ENCODE peak calls at places on chromosome 9, in nine cellular contexts. A, X, H, C, J, E, T, K and Q are unnamed samples. For H3K27me3, the result is how much of the 10 kb centered on the place peaks cover.

GRCh38 chr9:117245225-117245624 is 169.6 kb downstream of the ASTN2 start:
- DNase-seq in A (no peak), X (no peak), H (no peak), C (no peak), J (no peak), E (no peak), T (no peak), K (no peak), Q (no peak)

GRCh38 chr9:133978226-133979123 is 13.6 kb downstream of the VAV2 start:
- DNase-seq in A (no peak), X (no peak), H (no peak), C (no peak), J (no peak), E (no peak), T (no peak), K (no peak), Q (peak)

GRCh38 chr9:133428579-133429215 is 6.5 kb downstream of the ADAMTS13 start:
- DNase-seq in A (peak), X (no peak), H (no peak), C (no peak), J (no peak), E (no peak), T (no peak), K (peak), Q (no peak)

GRCh38 chr9:136769710-136770191 is 5.4 kb upstream of the LCN15 start:
- DNase-seq in A (peak), X (peak), H (peak), C (no peak), J (peak), E (no peak), T (peak), K (peak), Q (peak)

GRCh38 chr9:128310461-128310860 is 11.8 kb downstream of the TRUB2 start:
- DNase-seq in A (no peak), X (peak), H (no peak), C (no peak), J (no peak), E (peak), T (no peak), K (no peak), Q (no peak)

GRCh38 chr9:118882674-118883073 is 486.6 kb downstream of the BRINP1 start:
- DNase-seq in A (no peak), X (no peak), H (no peak), C (no peak), J (no peak), E (no peak), T (peak), K (no peak), Q (no peak)

GRCh38 chr9:83920942-83921707 is at the start of gene KIF27:
- DNase-seq in A (peak), X (peak), H (peak), C (peak), J (peak), E (peak), T (peak), K (peak), Q (peak)

GRCh38 chr9:114407889-114408288 is 20.1 kb upstream of the AKNA start:
- DNase-seq in A (no peak), X (no peak), H (no peak), C (no peak), J (no peak), E (no peak), T (no peak), K (no peak), Q (no peak)

GRCh38 chr9:95609426-95609825 is 92.7 kb upstream of the PTCH1 start:
- DNase-seq in A (no peak), X (no peak), H (no peak), C (no peak), J (no peak), E (no peak), T (no peak), K (no peak), Q (no peak)

GRCh38 chr9:137168907-137169763 is 716 bp downstream of the LRRC26 start:
- DNase-seq in A (peak), X (no peak), H (no peak), C (no peak), J (peak), E (no peak), T (peak), K (peak), Q (no peak)

GRCh38 chr9:79026311-79026710 is 545.5 kb upstream of the TLE4 start:
- DNase-seq in A (no peak), X (no peak), H (no peak), C (no peak), J (peak), E (no peak), T (no peak), K (no peak), Q (no peak)

GRCh38 chr9:102779341-102779740 is 215.8 kb upstream of the CYLC2 start:
- DNase-seq in A (peak), X (no peak), H (no peak), C (no peak), J (no peak), E (no peak), T (no peak), K (no peak), Q (no peak)

GRCh38 chr9:89078860-89079259 is 87.6 kb downstream of the S1PR3 start:
- DNase-seq in A (peak), X (no peak), H (no peak), C (no peak), J (no peak), E (no peak), T (peak), K (no peak), Q (no peak)

GRCh38 chr9:135479469-135480052 is at the start of gene PPP1R26:
- DNase-seq in A (peak), X (peak), H (no peak), C (no peak), J (no peak), E (no peak), T (peak), K (peak), Q (peak)

GRCh38 chr9:93094294-93095204 is 1.5 kb upstream of the CARD19 start:
- DNase-seq in A (peak), X (peak), H (no peak), C (peak), J (peak), E (peak), T (no peak), K (peak), Q (peak)

GRCh38 chr9:111023090-111023489 is 15.2 kb downstream of the LPAR1 start:
- DNase-seq in A (no peak), X (no peak), H (no peak), C (no peak), J (no peak), E (no peak), T (no peak), K (no peak), Q (no peak)

GRCh38 chr9:116815828-116816227 is 128.7 kb downstream of the TRIM32 start:
- DNase-seq in A (no peak), X (no peak), H (no peak), C (no peak), J (no peak), E (no peak), T (no peak), K (no peak), Q (no peak)

GRCh38 chr9:4902135-4902475 is 83.0 kb upstream of the JAK2 start:
- DNase-seq in A (no peak), X (no peak), H (no peak), C (no peak), J (no peak), E (no peak), T (no peak), K (peak), Q (no peak)

GRCh38 chr9:123713282-123713681 is 216.6 kb downstream of the DENND1A start:
- DNase-seq in A (no peak), X (no peak), H (no peak), C (no peak), J (no peak), E (no peak), T (no peak), K (no peak), Q (no peak)

GRCh38 chr9:108473209-108474112 is 382.3 kb downstream of the ACTL7B start:
- DNase-seq in A (peak), X (no peak), H (no peak), C (peak), J (no peak), E (peak), T (peak), K (no peak), Q (no peak)

GRCh38 chr9:122789256-122790046 is 718 bp downstream of the OR5C1 start:
- DNase-seq in A (no peak), X (no peak), H (no peak), C (no peak), J (no peak), E (no peak), T (no peak), K (no peak), Q (no peak)

DNA sequence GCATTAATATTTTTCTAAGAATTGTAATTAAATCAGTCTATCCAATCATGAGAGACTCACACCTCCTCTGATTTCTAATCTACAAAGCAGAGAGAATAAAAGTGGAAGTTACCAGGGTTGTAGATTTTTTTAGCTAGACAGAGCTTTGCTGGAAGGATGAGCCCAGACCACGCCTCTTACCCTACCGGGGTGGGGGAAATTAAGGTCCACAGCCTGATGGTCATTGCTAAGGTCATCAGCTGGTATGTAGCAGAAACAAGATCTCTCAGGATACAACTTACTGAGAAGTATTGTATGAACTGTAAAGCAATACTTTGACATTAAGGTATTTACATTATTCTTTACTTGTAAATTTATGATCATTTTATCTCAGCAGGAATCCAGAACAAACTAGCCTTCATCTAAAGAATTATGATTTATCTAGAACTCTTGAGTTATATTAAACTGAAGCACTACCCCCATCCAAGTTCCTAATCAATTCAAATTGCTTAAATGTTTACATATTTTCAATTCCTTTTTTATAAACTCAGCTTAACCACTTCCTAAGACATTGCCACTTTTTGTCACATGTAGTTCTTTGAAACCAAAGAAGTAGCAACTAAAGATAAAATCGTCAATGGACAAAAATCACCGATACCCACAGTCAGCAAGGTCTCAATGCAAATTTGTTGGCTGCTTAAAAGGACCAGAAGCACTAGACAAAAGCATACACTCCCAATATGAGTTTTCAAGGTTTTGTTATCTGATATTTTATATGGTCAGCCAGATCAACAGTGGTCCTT is 225.8 kb upstream of the DAPK1 start:
- DNase-seq in A (no peak), X (no peak), H (peak), C (no peak), J (no peak), E (no peak), T (no peak), K (no peak), Q (no peak)
- H3K27me3 ChIP-seq in A (under half), X (under half), H (under half), C (under half), J (under half), E (under half), T (under half), K (under half), Q (under half)

GRCh38 chr9:2019723-2020122 is 4.6 kb downstream of the SMARCA2 start:
- DNase-seq in A (no peak), X (no peak), H (no peak), C (no peak), J (no peak), E (no peak), T (no peak), K (no peak), Q (no peak)
- H3K27me3 ChIP-seq in A (under half), X (under half), H (under half), C (under half), J (under half), E (under half), T (under half), K (half or more), Q (under half)

GRCh38 chr9:14499976-14500375 is 186.0 kb upstream of the NFIB start:
- DNase-seq in A (no peak), X (no peak), H (no peak), C (no peak), J (no peak), E (no peak), T (no peak), K (no peak), Q (no peak)

GRCh38 chr9:14500705-14501104 is 186.8 kb upstream of the NFIB start:
- DNase-seq in A (no peak), X (no peak), H (no peak), C (no peak), J (no peak), E (no peak), T (no peak), K (no peak), Q (no peak)

GRCh38 chr9:14501366-14501765 is 187.4 kb upstream of the NFIB start:
- DNase-seq in A (no peak), X (no peak), H (no peak), C (no peak), J (no peak), E (no peak), T (no peak), K (no peak), Q (no peak)

GRCh38 chr9:14498824-14499223 is 184.9 kb upstream of the NFIB start:
- DNase-seq in A (no peak), X (no peak), H (no peak), C (no peak), J (no peak), E (no peak), T (no peak), K (no peak), Q (no peak)

DNA sequence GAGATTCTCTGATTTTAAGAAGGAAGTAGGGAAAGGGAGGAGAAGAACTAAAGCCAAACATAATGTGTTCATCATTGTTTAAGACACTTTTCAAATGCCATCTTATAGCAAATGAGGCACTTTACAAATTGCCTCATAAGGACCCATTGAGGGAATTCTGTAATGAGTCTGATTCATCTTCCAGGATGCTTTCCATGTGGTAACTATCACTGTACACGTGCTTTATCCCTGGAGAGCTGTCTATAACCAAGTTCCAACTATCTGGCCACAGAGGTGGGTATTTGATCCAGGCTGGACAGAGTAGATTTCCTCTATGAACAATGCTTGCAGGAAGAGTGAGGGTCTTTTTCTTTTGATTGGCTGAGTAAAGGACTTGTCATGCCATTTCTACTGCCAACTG is 183.5 kb upstream of the NFIB start:
- DNase-seq in A (no peak), X (no peak), H (no peak), C (no peak), J (no peak), E (no peak), T (no peak), K (no peak), Q (no peak)
- H3K27me3 ChIP-seq in A (under half), X (under half), H (under half), C (under half), J (under half), E (under half), T (under half), K (under half), Q (under half)

DNA sequence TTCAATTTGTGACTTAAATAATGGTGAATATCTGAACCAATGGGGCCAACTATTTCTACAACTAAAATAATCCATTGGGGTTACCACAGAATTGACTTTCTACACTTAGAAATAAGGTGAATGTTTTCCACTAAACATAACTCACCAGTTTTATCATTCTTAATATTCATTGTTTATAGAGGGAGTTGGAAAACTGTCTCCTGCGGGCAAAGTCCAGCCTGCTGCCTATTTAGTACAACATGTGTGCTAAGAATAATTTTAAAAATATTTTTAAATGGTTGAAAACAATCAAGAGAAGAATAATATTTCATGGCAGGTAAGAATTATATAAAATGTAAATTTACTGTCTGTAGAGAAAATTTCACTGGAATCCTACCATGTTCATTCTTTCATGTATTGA is 45.2 kb upstream of the ZFAND5 start:
- DNase-seq in A (no peak), X (no peak), H (no peak), C (no peak), J (no peak), E (no peak), T (no peak), K (no peak), Q (no peak)
- H3K27me3 ChIP-seq in A (under half), X (under half), H (under half), C (under half), J (under half), E (under half), T (under half), K (under half), Q (under half)

GRCh38 chr9:97506264-97506663 is 4.8 kb downstream of the TMOD1 start:
- DNase-seq in A (no peak), X (peak), H (no peak), C (no peak), J (no peak), E (no peak), T (no peak), K (no peak), Q (no peak)
- H3K27me3 ChIP-seq in A (under half), X (under half), H (under half), C (under half), J (under half), E (under half), T (under half), K (half or more), Q (under half)

GRCh38 chr9:69462394-69462793 is 137.4 kb downstream of the ENTREP1 start:
- DNase-seq in A (no peak), X (no peak), H (no peak), C (no peak), J (no peak), E (no peak), T (no peak), K (no peak), Q (no peak)
- H3K27me3 ChIP-seq in A (under half), X (under half), H (under half), C (under half), J (under half), E (under half), T (under half), K (under half), Q (under half)

GRCh38 chr9:121283072-121283398 is 15.1 kb downstream of the GSN start:
- DNase-seq in A (no peak), X (no peak), H (no peak), C (no peak), J (no peak), E (no peak), T (no peak), K (no peak), Q (no peak)

GRCh38 chr9:121283856-121284732 is 16.1 kb downstream of the GSN start:
- DNase-seq in A (no peak), X (no peak), H (no peak), C (peak), J (no peak), E (no peak), T (no peak), K (no peak), Q (peak)

GRCh38 chr9:121280715-121281613 is 13.0 kb downstream of the GSN start:
- DNase-seq in A (no peak), X (no peak), H (no peak), C (no peak), J (no peak), E (no peak), T (no peak), K (no peak), Q (no peak)

GRCh38 chr9:121281614-121282291 is 13.8 kb downstream of the GSN start:
- DNase-seq in A (peak), X (peak), H (no peak), C (peak), J (no peak), E (peak), T (peak), K (no peak), Q (peak)

DNA sequence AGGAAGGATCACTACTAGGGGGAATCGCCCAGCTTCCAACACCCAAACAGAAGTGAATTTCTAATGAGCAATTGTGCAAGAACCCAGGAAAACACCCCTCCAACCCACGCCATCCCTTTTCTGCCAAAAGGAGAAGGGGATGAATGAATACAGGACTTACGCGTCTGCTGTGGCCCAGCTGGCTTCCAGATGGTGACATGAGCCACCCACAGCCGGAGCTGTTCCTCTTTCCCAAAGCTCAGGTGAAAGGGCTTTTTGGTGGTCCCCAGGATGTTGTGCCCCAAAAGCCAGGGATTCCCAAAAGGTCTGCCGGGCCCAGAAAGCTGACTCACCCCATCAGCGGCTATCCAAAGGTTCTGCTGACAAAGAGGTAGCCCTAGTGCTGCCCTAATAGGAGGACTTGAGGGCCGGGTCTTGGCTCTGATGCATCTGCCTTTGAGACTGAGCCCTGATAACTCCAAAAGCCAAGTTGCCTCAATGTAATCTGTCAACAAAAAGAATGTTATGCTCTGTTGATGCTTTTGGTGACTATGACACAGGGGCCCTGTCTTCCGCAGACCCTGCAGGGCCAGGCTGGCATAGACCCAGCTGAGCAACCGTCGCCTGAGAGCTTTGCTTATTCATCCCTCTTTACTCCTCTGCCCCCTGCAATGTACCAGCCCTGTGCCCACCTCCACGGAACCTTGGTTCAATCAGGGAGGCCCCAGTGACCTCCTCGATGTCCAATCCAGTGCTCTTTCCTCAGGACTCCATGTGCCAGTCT is 14.5 kb downstream of the GSN start:
- DNase-seq in A (peak), X (peak), H (no peak), C (peak), J (peak), E (peak), T (peak), K (no peak), Q (peak)
- H3K27me3 ChIP-seq in A (under half), X (under half), H (under half), C (under half), J (under half), E (under half), T (under half), K (half or more), Q (under half)